ENCODE peak calls at places on chromosome 6, in ten cellular contexts. One of them, this sample, is unnamed.
A peak's percentile ranks its signal among the peaks of the same experiment; 100 is the strongest.

GRCh38 chr6:157637516-157637915 is 185.5 kb upstream of the SNX9 start:
- DNase-seq in activated CD8-positive, alpha-beta memory T cell treated with anti-CD3 and anti-CD28 coated beads, Interleukin-2, amount 10 ng/mL, durations not matched to agents 7 days and 5 days: no peak
- DNase-seq in germinal center: no peak
- DNase-seq in progenitor cell of endocrine pancreas: no peak
- DNase-seq in HFF-Myc: no peak
- DNase-seq in cerebellar nuclear complex: no peak
- DNase-seq in NCI-H1105: no peak
- DNase-seq in Calu3: no peak
- DNase-seq in GM20000: no peak
- DNase-seq in RPMI7951: no peak
- DNase-seq in this sample: no peak

GRCh38 chr6:31736026-31736767 is at the start of gene CLIC1:
- DNase-seq in activated CD8-positive, alpha-beta memory T cell treated with anti-CD3 and anti-CD28 coated beads, Interleukin-2, amount 10 ng/mL, durations not matched to agents 7 days and 5 days: peak; percentile 91
- DNase-seq in progenitor cell of endocrine pancreas: peak; percentile 35
- DNase-seq in GM20000: peak; percentile 84
- DNase-seq in cerebellar nuclear complex: no peak
- DNase-seq in NCI-H1105: peak; percentile 71
- DNase-seq in HFF-Myc: no peak
- DNase-seq in germinal center: peak; percentile 87
- DNase-seq in RPMI7951: peak; percentile 88
- DNase-seq in Calu3: peak; percentile 97
- DNase-seq in this sample: peak; percentile 89

GRCh38 chr6:36739947-36740817 is 42.6 kb downstream of the RAB44 start:
- DNase-seq in HFF-Myc: no peak
- DNase-seq in NCI-H1105: no peak
- DNase-seq in RPMI7951: no peak
- DNase-seq in activated CD8-positive, alpha-beta memory T cell treated with anti-CD3 and anti-CD28 coated beads, Interleukin-2, amount 10 ng/mL, durations not matched to agents 7 days and 5 days: no peak
- DNase-seq in GM20000: no peak
- DNase-seq in germinal center: no peak
- DNase-seq in cerebellar nuclear complex: no peak
- DNase-seq in progenitor cell of endocrine pancreas: no peak
- DNase-seq in Calu3: no peak
- DNase-seq in this sample: no peak

GRCh38 chr6:134636221-134636830 is 313.6 kb downstream of the ALDH8A1 start:
- DNase-seq in cerebellar nuclear complex: no peak
- DNase-seq in activated CD8-positive, alpha-beta memory T cell treated with anti-CD3 and anti-CD28 coated beads, Interleukin-2, amount 10 ng/mL, durations not matched to agents 7 days and 5 days: no peak
- DNase-seq in NCI-H1105: peak; percentile 42
- DNase-seq in HFF-Myc: no peak
- DNase-seq in GM20000: peak; percentile 48
- DNase-seq in RPMI7951: peak; percentile 46
- DNase-seq in germinal center: no peak
- DNase-seq in Calu3: no peak
- DNase-seq in progenitor cell of endocrine pancreas: no peak
- DNase-seq in this sample: no peak

GRCh38 chr6:139378226-139378625 is 3.8 kb upstream of the CITED2 start:
- DNase-seq in NCI-H1105: no peak
- DNase-seq in HFF-Myc: no peak
- DNase-seq in cerebellar nuclear complex: no peak
- DNase-seq in Calu3: no peak
- DNase-seq in RPMI7951: no peak
- DNase-seq in activated CD8-positive, alpha-beta memory T cell treated with anti-CD3 and anti-CD28 coated beads, Interleukin-2, amount 10 ng/mL, durations not matched to agents 7 days and 5 days: no peak
- DNase-seq in GM20000: no peak
- DNase-seq in germinal center: no peak
- DNase-seq in progenitor cell of endocrine pancreas: no peak
- DNase-seq in this sample: no peak

GRCh38 chr6:128432394-128432793 is 88.0 kb downstream of the PTPRK start:
- DNase-seq in HFF-Myc: no peak
- DNase-seq in Calu3: no peak
- DNase-seq in activated CD8-positive, alpha-beta memory T cell treated with anti-CD3 and anti-CD28 coated beads, Interleukin-2, amount 10 ng/mL, durations not matched to agents 7 days and 5 days: no peak
- DNase-seq in RPMI7951: peak; percentile 54
- DNase-seq in progenitor cell of endocrine pancreas: no peak
- DNase-seq in germinal center: no peak
- DNase-seq in GM20000: no peak
- DNase-seq in NCI-H1105: no peak
- DNase-seq in cerebellar nuclear complex: no peak
- DNase-seq in this sample: peak; percentile 61

GRCh38 chr6:132964101-132964867 is 149.9 kb downstream of the RPS12 start:
- DNase-seq in germinal center: no peak
- DNase-seq in progenitor cell of endocrine pancreas: no peak
- DNase-seq in HFF-Myc: no peak
- DNase-seq in GM20000: no peak
- DNase-seq in activated CD8-positive, alpha-beta memory T cell treated with anti-CD3 and anti-CD28 coated beads, Interleukin-2, amount 10 ng/mL, durations not matched to agents 7 days and 5 days: no peak
- DNase-seq in cerebellar nuclear complex: no peak
- DNase-seq in NCI-H1105: peak; percentile 9
- DNase-seq in Calu3: peak; percentile 41
- DNase-seq in RPMI7951: peak; percentile 11
- DNase-seq in this sample: peak; percentile 48

GRCh38 chr6:163381118-163381751 is 33.3 kb upstream of the QKI start:
- DNase-seq in HFF-Myc: no peak
- DNase-seq in activated CD8-positive, alpha-beta memory T cell treated with anti-CD3 and anti-CD28 coated beads, Interleukin-2, amount 10 ng/mL, durations not matched to agents 7 days and 5 days: no peak
- DNase-seq in progenitor cell of endocrine pancreas: no peak
- DNase-seq in Calu3: no peak
- DNase-seq in GM20000: no peak
- DNase-seq in cerebellar nuclear complex: no peak
- DNase-seq in NCI-H1105: no peak
- DNase-seq in germinal center: no peak
- DNase-seq in RPMI7951: no peak
- DNase-seq in this sample: no peak

GRCh38 chr6:13586936-13587542 is 12.6 kb downstream of the SIRT5 start:
- DNase-seq in progenitor cell of endocrine pancreas: no peak
- DNase-seq in RPMI7951: no peak
- DNase-seq in HFF-Myc: no peak
- DNase-seq in germinal center: no peak
- DNase-seq in GM20000: no peak
- DNase-seq in Calu3: no peak
- DNase-seq in activated CD8-positive, alpha-beta memory T cell treated with anti-CD3 and anti-CD28 coated beads, Interleukin-2, amount 10 ng/mL, durations not matched to agents 7 days and 5 days: no peak
- DNase-seq in cerebellar nuclear complex: no peak
- DNase-seq in NCI-H1105: no peak
- DNase-seq in this sample: peak; percentile 24

GRCh38 chr6:31270788-31271640 is 878 bp downstream of the HLA-C start:
- DNase-seq in activated CD8-positive, alpha-beta memory T cell treated with anti-CD3 and anti-CD28 coated beads, Interleukin-2, amount 10 ng/mL, durations not matched to agents 7 days and 5 days: peak; percentile 90
- DNase-seq in GM20000: peak; percentile 63
- DNase-seq in NCI-H1105: peak; percentile 1
- DNase-seq in HFF-Myc: no peak
- DNase-seq in progenitor cell of endocrine pancreas: peak; percentile 17
- DNase-seq in cerebellar nuclear complex: no peak
- DNase-seq in Calu3: peak; percentile 73
- DNase-seq in germinal center: peak; percentile 56
- DNase-seq in RPMI7951: peak; percentile 74
- DNase-seq in this sample: peak; percentile 60

GRCh38 chr6:107488875-107489635 is 862 bp upstream of the SOBP start:
- DNase-seq in NCI-H1105: peak; percentile 39
- DNase-seq in HFF-Myc: no peak
- DNase-seq in Calu3: peak; percentile 23
- DNase-seq in germinal center: peak; percentile 31
- DNase-seq in activated CD8-positive, alpha-beta memory T cell treated with anti-CD3 and anti-CD28 coated beads, Interleukin-2, amount 10 ng/mL, durations not matched to agents 7 days and 5 days: peak; percentile 45
- DNase-seq in cerebellar nuclear complex: no peak
- DNase-seq in RPMI7951: peak; percentile 6
- DNase-seq in GM20000: peak; percentile 56
- DNase-seq in progenitor cell of endocrine pancreas: peak; percentile 20
- DNase-seq in this sample: no peak

GRCh38 chr6:106918128-106918527 is 56.4 kb downstream of the CD24 start:
- DNase-seq in activated CD8-positive, alpha-beta memory T cell treated with anti-CD3 and anti-CD28 coated beads, Interleukin-2, amount 10 ng/mL, durations not matched to agents 7 days and 5 days: no peak
- DNase-seq in RPMI7951: no peak
- DNase-seq in Calu3: no peak
- DNase-seq in NCI-H1105: peak; percentile 59
- DNase-seq in progenitor cell of endocrine pancreas: no peak
- DNase-seq in GM20000: no peak
- DNase-seq in germinal center: no peak
- DNase-seq in HFF-Myc: no peak
- DNase-seq in cerebellar nuclear complex: no peak
- DNase-seq in this sample: no peak

GRCh38 chr6:56843476-56844349 is 111.2 kb upstream of the BEND6 start:
- DNase-seq in NCI-H1105: peak; percentile 77
- DNase-seq in RPMI7951: peak; percentile 79
- DNase-seq in Calu3: peak; percentile 89
- DNase-seq in GM20000: peak; percentile 90
- DNase-seq in progenitor cell of endocrine pancreas: peak; percentile 63
- DNase-seq in HFF-Myc: no peak
- DNase-seq in activated CD8-positive, alpha-beta memory T cell treated with anti-CD3 and anti-CD28 coated beads, Interleukin-2, amount 10 ng/mL, durations not matched to agents 7 days and 5 days: peak; percentile 64
- DNase-seq in germinal center: peak; percentile 73
- DNase-seq in cerebellar nuclear complex: no peak
- DNase-seq in this sample: peak; percentile 85

GRCh38 chr6:136334465-136334846 is 44.8 kb upstream of the BCLAF1 start:
- DNase-seq in progenitor cell of endocrine pancreas: no peak
- DNase-seq in germinal center: no peak
- DNase-seq in RPMI7951: no peak
- DNase-seq in NCI-H1105: no peak
- DNase-seq in HFF-Myc: no peak
- DNase-seq in activated CD8-positive, alpha-beta memory T cell treated with anti-CD3 and anti-CD28 coated beads, Interleukin-2, amount 10 ng/mL, durations not matched to agents 7 days and 5 days: no peak
- DNase-seq in GM20000: no peak
- DNase-seq in Calu3: no peak
- DNase-seq in cerebellar nuclear complex: no peak
- DNase-seq in this sample: no peak

GRCh38 chr6:155418017-155418749 is 37.5 kb downstream of the NOX3 start:
- DNase-seq in progenitor cell of endocrine pancreas: no peak
- DNase-seq in germinal center: peak; percentile 53
- DNase-seq in HFF-Myc: peak; percentile 9
- DNase-seq in activated CD8-positive, alpha-beta memory T cell treated with anti-CD3 and anti-CD28 coated beads, Interleukin-2, amount 10 ng/mL, durations not matched to agents 7 days and 5 days: peak; percentile 66
- DNase-seq in GM20000: peak; percentile 69
- DNase-seq in NCI-H1105: peak; percentile 69
- DNase-seq in cerebellar nuclear complex: no peak
- DNase-seq in RPMI7951: peak; percentile 84
- DNase-seq in Calu3: no peak
- DNase-seq in this sample: peak; percentile 74

GRCh38 chr6:38337819-38338465 is 301.8 kb downstream of the BTBD9 start:
- DNase-seq in HFF-Myc: no peak
- DNase-seq in GM20000: no peak
- DNase-seq in activated CD8-positive, alpha-beta memory T cell treated with anti-CD3 and anti-CD28 coated beads, Interleukin-2, amount 10 ng/mL, durations not matched to agents 7 days and 5 days: no peak
- DNase-seq in NCI-H1105: no peak
- DNase-seq in cerebellar nuclear complex: no peak
- DNase-seq in germinal center: no peak
- DNase-seq in Calu3: peak; percentile 13
- DNase-seq in RPMI7951: peak; percentile 32
- DNase-seq in progenitor cell of endocrine pancreas: no peak
- DNase-seq in this sample: peak; percentile 57

GRCh38 chr6:121857551-121857950 is 422.1 kb downstream of the GJA1 start:
- DNase-seq in cerebellar nuclear complex: no peak
- DNase-seq in Calu3: no peak
- DNase-seq in HFF-Myc: no peak
- DNase-seq in NCI-H1105: no peak
- DNase-seq in RPMI7951: peak; percentile 33
- DNase-seq in germinal center: no peak
- DNase-seq in progenitor cell of endocrine pancreas: no peak
- DNase-seq in GM20000: no peak
- DNase-seq in activated CD8-positive, alpha-beta memory T cell treated with anti-CD3 and anti-CD28 coated beads, Interleukin-2, amount 10 ng/mL, durations not matched to agents 7 days and 5 days: no peak
- DNase-seq in this sample: no peak

GRCh38 chr6:1135726-1136414 is 176.0 kb upstream of the FOXQ1 start:
- DNase-seq in GM20000: no peak
- DNase-seq in HFF-Myc: no peak
- DNase-seq in germinal center: no peak
- DNase-seq in progenitor cell of endocrine pancreas: no peak
- DNase-seq in NCI-H1105: no peak
- DNase-seq in RPMI7951: no peak
- DNase-seq in activated CD8-positive, alpha-beta memory T cell treated with anti-CD3 and anti-CD28 coated beads, Interleukin-2, amount 10 ng/mL, durations not matched to agents 7 days and 5 days: no peak
- DNase-seq in Calu3: no peak
- DNase-seq in cerebellar nuclear complex: no peak
- DNase-seq in this sample: no peak

GRCh38 chr6:114346451-114346850 is 3.6 kb upstream of the HS3ST5 start:
- DNase-seq in progenitor cell of endocrine pancreas: no peak
- DNase-seq in activated CD8-positive, alpha-beta memory T cell treated with anti-CD3 and anti-CD28 coated beads, Interleukin-2, amount 10 ng/mL, durations not matched to agents 7 days and 5 days: no peak
- DNase-seq in HFF-Myc: no peak
- DNase-seq in GM20000: no peak
- DNase-seq in Calu3: no peak
- DNase-seq in germinal center: no peak
- DNase-seq in RPMI7951: no peak
- DNase-seq in NCI-H1105: no peak
- DNase-seq in cerebellar nuclear complex: no peak
- DNase-seq in this sample: peak; percentile 23

GRCh38 chr6:87126501-87126900 is 28.9 kb upstream of the ZNF292 start:
- DNase-seq in progenitor cell of endocrine pancreas: no peak
- DNase-seq in GM20000: no peak
- DNase-seq in RPMI7951: no peak
- DNase-seq in HFF-Myc: no peak
- DNase-seq in germinal center: no peak
- DNase-seq in Calu3: no peak
- DNase-seq in activated CD8-positive, alpha-beta memory T cell treated with anti-CD3 and anti-CD28 coated beads, Interleukin-2, amount 10 ng/mL, durations not matched to agents 7 days and 5 days: no peak
- DNase-seq in cerebellar nuclear complex: no peak
- DNase-seq in NCI-H1105: no peak
- DNase-seq in this sample: no peak

GRCh38 chr6:79630883-79631799 is at the start of gene SH3BGRL2:
- DNase-seq in cerebellar nuclear complex: peak; percentile 48
- DNase-seq in NCI-H1105: peak; percentile 88
- DNase-seq in HFF-Myc: no peak
- DNase-seq in GM20000: peak; percentile 78
- DNase-seq in Calu3: peak; percentile 84
- DNase-seq in activated CD8-positive, alpha-beta memory T cell treated with anti-CD3 and anti-CD28 coated beads, Interleukin-2, amount 10 ng/mL, durations not matched to agents 7 days and 5 days: no peak
- DNase-seq in germinal center: peak; percentile 13
- DNase-seq in RPMI7951: peak; percentile 43
- DNase-seq in progenitor cell of endocrine pancreas: peak; percentile 79
- DNase-seq in this sample: peak; percentile 51

GRCh38 chr6:149560736-149561135 is 5.4 kb upstream of the GINM1 start:
- DNase-seq in Calu3: peak; percentile 37
- DNase-seq in GM20000: no peak
- DNase-seq in cerebellar nuclear complex: no peak
- DNase-seq in HFF-Myc: no peak
- DNase-seq in progenitor cell of endocrine pancreas: no peak
- DNase-seq in germinal center: peak; percentile 51
- DNase-seq in activated CD8-positive, alpha-beta memory T cell treated with anti-CD3 and anti-CD28 coated beads, Interleukin-2, amount 10 ng/mL, durations not matched to agents 7 days and 5 days: peak; percentile 49
- DNase-seq in RPMI7951: peak; percentile 32
- DNase-seq in NCI-H1105: no peak
- DNase-seq in this sample: peak; percentile 15

GRCh38 chr6:90758741-90759140 is 171.9 kb upstream of the MAP3K7 start:
- DNase-seq in Calu3: no peak
- DNase-seq in RPMI7951: no peak
- DNase-seq in HFF-Myc: no peak
- DNase-seq in cerebellar nuclear complex: no peak
- DNase-seq in progenitor cell of endocrine pancreas: no peak
- DNase-seq in activated CD8-positive, alpha-beta memory T cell treated with anti-CD3 and anti-CD28 coated beads, Interleukin-2, amount 10 ng/mL, durations not matched to agents 7 days and 5 days: no peak
- DNase-seq in NCI-H1105: no peak
- DNase-seq in germinal center: no peak
- DNase-seq in GM20000: no peak
- DNase-seq in this sample: no peak

GRCh38 chr6:27775796-27776184 is 136.4 kb downstream of the OR2B2 start:
- DNase-seq in HFF-Myc: no peak
- DNase-seq in germinal center: no peak
- DNase-seq in Calu3: no peak
- DNase-seq in GM20000: no peak
- DNase-seq in progenitor cell of endocrine pancreas: no peak
- DNase-seq in RPMI7951: no peak
- DNase-seq in NCI-H1105: no peak
- DNase-seq in cerebellar nuclear complex: no peak
- DNase-seq in activated CD8-positive, alpha-beta memory T cell treated with anti-CD3 and anti-CD28 coated beads, Interleukin-2, amount 10 ng/mL, durations not matched to agents 7 days and 5 days: no peak
- DNase-seq in this sample: peak; percentile 51

GRCh38 chr6:4907602-4908001 is 96.2 kb downstream of the RPP40 start:
- DNase-seq in GM20000: peak; percentile 53
- DNase-seq in HFF-Myc: no peak
- DNase-seq in progenitor cell of endocrine pancreas: no peak
- DNase-seq in germinal center: no peak
- DNase-seq in activated CD8-positive, alpha-beta memory T cell treated with anti-CD3 and anti-CD28 coated beads, Interleukin-2, amount 10 ng/mL, durations not matched to agents 7 days and 5 days: peak; percentile 47
- DNase-seq in Calu3: no peak
- DNase-seq in cerebellar nuclear complex: no peak
- DNase-seq in RPMI7951: no peak
- DNase-seq in NCI-H1105: no peak
- DNase-seq in this sample: no peak

GRCh38 chr6:7426447-7427169 is 37.0 kb downstream of the RIOK1 start:
- DNase-seq in progenitor cell of endocrine pancreas: no peak
- DNase-seq in NCI-H1105: no peak
- DNase-seq in activated CD8-positive, alpha-beta memory T cell treated with anti-CD3 and anti-CD28 coated beads, Interleukin-2, amount 10 ng/mL, durations not matched to agents 7 days and 5 days: no peak
- DNase-seq in HFF-Myc: no peak
- DNase-seq in Calu3: no peak
- DNase-seq in germinal center: no peak
- DNase-seq in GM20000: no peak
- DNase-seq in cerebellar nuclear complex: no peak
- DNase-seq in RPMI7951: no peak
- DNase-seq in this sample: no peak

GRCh38 chr6:17102258-17102870 is 514 bp downstream of the STMND1 start:
- DNase-seq in activated CD8-positive, alpha-beta memory T cell treated with anti-CD3 and anti-CD28 coated beads, Interleukin-2, amount 10 ng/mL, durations not matched to agents 7 days and 5 days: no peak
- DNase-seq in germinal center: no peak
- DNase-seq in progenitor cell of endocrine pancreas: no peak
- DNase-seq in cerebellar nuclear complex: no peak
- DNase-seq in Calu3: no peak
- DNase-seq in GM20000: no peak
- DNase-seq in RPMI7951: no peak
- DNase-seq in HFF-Myc: no peak
- DNase-seq in NCI-H1105: no peak
- DNase-seq in this sample: no peak

GRCh38 chr6:55174211-55175013 is at the start of gene HCRTR2:
- DNase-seq in activated CD8-positive, alpha-beta memory T cell treated with anti-CD3 and anti-CD28 coated beads, Interleukin-2, amount 10 ng/mL, durations not matched to agents 7 days and 5 days: no peak
- DNase-seq in NCI-H1105: no peak
- DNase-seq in GM20000: no peak
- DNase-seq in cerebellar nuclear complex: no peak
- DNase-seq in Calu3: no peak
- DNase-seq in RPMI7951: no peak
- DNase-seq in progenitor cell of endocrine pancreas: no peak
- DNase-seq in germinal center: no peak
- DNase-seq in HFF-Myc: no peak
- DNase-seq in this sample: no peak

This sample was measured in NCI-H226.